ENCODE peak calls at places on chromosomes 7 and 10, in nine cellular contexts. I is CD8-positive, alpha-beta T cell; R is choroid plexus epithelial cell; J is epithelial cell of esophagus; L is brain microvascular endothelial cell; O is heart left ventricle; Y is lower leg skin; Q is vagina; Z is tibial nerve. U is an unnamed sample.

GRCh38 chr10:32189400-32190084 is 133.3 kb upstream of the KIF5B start:
- DNase-seq in Z (no peak), Q (no peak), Y (no peak), L (no peak), O (no peak), R (peak; percentile 47), J (peak; percentile 16), I (no peak), U (no peak)

GRCh38 chr7:36527549-36527913 is 137.9 kb downstream of the ANLN start:
- DNase-seq in L (no peak), Z (no peak), Q (no peak), J (no peak), Y (no peak), R (no peak), I (no peak), O (no peak), U (no peak)

GRCh38 chr7:156780724-156781455 is 112.1 kb downstream of the LMBR1 start:
- DNase-seq in O (no peak), L (no peak), Y (no peak), I (no peak), Q (no peak), Z (no peak), J (no peak), R (no peak), U (no peak)

GRCh38 chr10:4013651-4014085 is 228.7 kb upstream of the KLF6 start:
- DNase-seq in Y (peak; percentile 35), R (no peak), O (peak; percentile 30), L (no peak), I (no peak), Z (no peak), J (no peak), Q (no peak), U (no peak)

GRCh38 chr7:76008156-76008687 is 13.8 kb upstream of the TMEM120A start:
- DNase-seq in L (no peak), Q (no peak), R (no peak), Z (no peak), J (no peak), O (no peak), Y (no peak), I (no peak), U (no peak)

GRCh38 chr7:154837622-154838021 is 165.3 kb downstream of the PAXIP1 start:
- DNase-seq in L (no peak), Q (no peak), O (no peak), R (no peak), I (no peak), J (no peak), Z (no peak), Y (no peak), U (no peak)

GRCh38 chr7:13071999-13072398 is 384.6 kb downstream of the ARL4A start:
- DNase-seq in Y (no peak), R (no peak), I (no peak), L (no peak), Q (no peak), Z (no peak), J (peak; percentile 2), O (no peak), U (no peak)

GRCh38 chr7:127798023-127798422 is 146.0 kb downstream of the SND1 start:
- DNase-seq in I (no peak), Q (no peak), O (peak; percentile 38), Z (no peak), Y (no peak), L (no peak), J (peak; percentile 27), R (peak; percentile 47), U (no peak)

GRCh38 chr7:99123571-99124033 is 20.3 kb downstream of the SMURF1 start:
- DNase-seq in L (peak; percentile 73), Z (no peak), I (no peak), O (no peak), Y (peak; percentile 54), Q (no peak), R (peak; percentile 78), J (peak; percentile 78), U (no peak)

GRCh38 chr7:27375958-27376357 is 133.4 kb downstream of the EVX1 start:
- DNase-seq in R (peak; percentile 8), Q (no peak), Y (no peak), I (no peak), L (no peak), O (no peak), J (no peak), Z (no peak), U (no peak)

GRCh38 chr7:73851410-73852338 is 9.3 kb upstream of the TMEM270 start:
- DNase-seq in O (no peak), I (no peak), Y (peak; percentile 62), Z (no peak), J (peak; percentile 98), Q (no peak), L (peak; percentile 93), R (peak; percentile 96), U (peak; percentile 90)

DNA sequence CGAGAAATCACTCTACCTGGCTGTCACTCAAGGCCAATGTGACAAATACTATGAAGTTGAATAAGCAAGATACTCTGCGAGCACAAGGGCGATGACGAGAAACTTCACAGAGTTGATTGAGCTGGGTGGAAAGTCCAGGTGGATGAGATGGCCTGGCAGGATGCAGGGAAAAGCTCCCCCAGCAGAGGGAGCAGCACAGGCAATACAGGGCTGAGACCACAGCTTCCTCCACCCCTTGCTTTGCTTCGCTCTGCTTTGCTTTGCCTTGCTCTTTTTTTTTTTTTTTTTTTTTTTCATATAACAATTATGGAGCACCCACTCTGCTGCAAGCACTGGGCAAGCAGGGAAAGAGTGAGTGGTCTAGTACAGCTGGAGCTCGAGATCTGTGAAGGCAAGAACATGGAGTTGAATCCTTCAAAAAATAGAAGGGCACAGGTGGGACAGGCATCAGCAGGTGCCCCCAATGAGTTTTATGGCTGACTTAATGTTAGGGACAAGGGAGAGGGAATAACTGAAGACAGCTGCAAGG is 88.3 kb downstream of the CABCOCO1 start:
- DNase-seq in Z (peak; percentile 23), Y (peak; percentile 28), Q (no peak), L (peak; percentile 75), I (peak; percentile 58), R (peak; percentile 90), O (peak; percentile 65), J (peak; percentile 79), U (no peak)
- TF ChIP-seq CTCF in Z (peak; percentile 53), Y (no peak), Q (peak; percentile 13), L (peak; percentile 93), I (peak; percentile 67), R (peak; percentile 95), O (peak; percentile 64), J (peak; percentile 89), U (peak; percentile 78)

GRCh38 chr7:83212883-83213282 is 50.2 kb upstream of the PCLO start:
- DNase-seq in O (no peak), L (no peak), J (no peak), R (peak; percentile 5), Y (no peak), I (no peak), Z (no peak), Q (no peak), U (no peak)
- H3K4me3 ChIP-seq in O (no peak overlapping the region), L (no peak overlapping the region), J (no peak overlapping the region), R (no peak overlapping the region), Y (no peak overlapping the region), I (no peak overlapping the region), Z (no peak overlapping the region), Q (no peak overlapping the region), U (no peak overlapping the region)

DNA sequence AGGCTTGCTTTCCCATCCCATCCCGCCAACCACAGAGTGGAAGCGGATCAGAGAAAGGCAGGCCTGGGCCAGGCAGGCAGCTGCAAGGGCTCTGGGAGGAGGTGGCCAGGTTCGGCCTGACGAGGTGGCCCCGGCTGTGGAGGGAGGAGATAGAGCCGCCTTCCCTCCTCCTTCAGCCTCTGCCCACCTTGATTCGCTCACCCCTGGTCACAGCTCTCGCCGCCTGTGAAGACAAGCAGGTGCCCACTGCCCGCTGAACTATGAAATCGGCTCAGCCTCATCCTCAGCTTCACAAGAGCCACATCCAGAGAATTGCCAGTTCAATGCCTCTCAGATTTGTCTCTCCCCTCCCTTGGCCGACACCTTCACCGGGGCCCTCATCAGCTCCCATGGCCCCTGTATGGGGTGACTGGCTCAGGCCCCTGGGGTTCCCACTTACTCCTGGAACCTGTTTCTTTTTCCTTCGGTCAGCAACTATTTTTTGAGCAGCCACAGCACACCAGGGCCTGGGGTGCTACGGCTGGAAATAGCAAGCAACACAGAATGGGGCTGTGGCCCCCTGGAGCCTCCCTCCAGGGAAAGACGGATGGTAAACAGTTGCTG is 80.0 kb upstream of the CHST15 start:
- DNase-seq in J (no peak), R (no peak), Y (no peak), L (no peak), O (no peak), I (no peak), Q (no peak), Z (no peak), U (no peak)
- TF ChIP-seq CTCF in J (no peak), R (no peak), Y (no peak), L (no peak), O (no peak), I (no peak), Q (no peak), Z (no peak), U (no peak)

GRCh38 chr7:29147821-29148220 is 1.5 kb upstream of the CPVL start:
- DNase-seq in Z (no peak), L (no peak), Y (no peak), R (no peak), I (no peak), J (no peak), Q (no peak), O (peak; percentile 52), U (no peak)

GRCh38 chr7:29146082-29146706 is at the start of gene CPVL:
- DNase-seq in J (no peak), Y (peak; percentile 62), Q (no peak), I (no peak), Z (peak; percentile 29), L (no peak), O (peak; percentile 88), R (no peak), U (no peak)

GRCh38 chr7:29146888-29147609 is 712 bp upstream of the CPVL start:
- DNase-seq in O (peak; percentile 86), L (no peak), Q (peak; percentile 82), Z (no peak), I (no peak), Y (no peak), R (no peak), J (no peak), U (no peak)

GRCh38 chr7:29143698-29144203 is 2.6 kb downstream of the CPVL start:
- DNase-seq in Y (no peak), L (no peak), O (no peak), Z (no peak), I (no peak), R (no peak), Q (no peak), J (no peak), U (no peak)

DNA sequence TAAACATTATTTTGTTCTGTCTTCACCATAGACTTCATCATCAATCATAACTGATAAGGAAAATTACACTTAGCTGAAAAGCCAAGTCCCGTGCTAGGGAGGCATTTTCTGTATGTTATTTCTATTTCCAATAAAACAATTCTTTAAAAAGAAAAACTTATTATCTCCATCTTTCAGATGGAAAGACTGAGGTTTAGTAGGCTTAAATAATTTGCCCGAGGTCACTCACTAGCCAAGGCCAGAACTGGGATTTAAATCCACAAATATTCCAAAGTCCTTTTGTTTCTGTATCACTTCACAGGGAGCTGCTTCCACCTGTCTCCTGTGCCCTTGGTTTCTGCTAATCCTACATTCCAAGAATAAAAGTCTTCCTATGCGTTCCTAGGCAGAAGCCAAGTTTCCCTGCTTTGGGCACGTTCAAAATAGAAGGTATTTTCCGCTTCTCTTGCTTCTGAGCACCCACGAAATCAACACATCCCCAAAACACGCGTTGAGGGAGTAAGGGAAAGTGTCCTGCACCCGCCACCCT is 720 bp downstream of the CPVL start:
- DNase-seq in L (no peak), Z (no peak), R (no peak), O (no peak), I (no peak), J (no peak), Q (no peak), Y (no peak), U (no peak)
- H3K4me3 ChIP-seq in L (peak overlapping the region; percentile 24), Z (peak overlapping the region; percentile 37), R (no peak overlapping the region), O (peak overlapping the region; percentile 63), I (no peak overlapping the region), J (no peak overlapping the region), Q (peak overlapping the region; percentile 58), Y (peak overlapping the region; percentile 10), U (no peak overlapping the region)

GRCh38 chr7:25391295-25391861 is 163.1 kb upstream of the NPVF start:
- DNase-seq in J (peak; percentile 19), Q (no peak), R (peak; percentile 74), Z (no peak), O (no peak), I (no peak), Y (no peak), L (peak; percentile 9), U (peak; percentile 4)
- TF ChIP-seq CTCF in J (peak; percentile 30), Q (peak; percentile 51), R (peak; percentile 55), Z (no peak), O (peak; percentile 53), I (no peak), Y (no peak), L (peak; percentile 30), U (no peak)